ENCODE peak calls at places on chromosome 13, in nine cellular contexts. C is GM12865, O is choroid plexus epithelial cell, J is T-cell, T is NCI-H460, S is GM04503, H is Kasumi-1, Y is non-pigmented ciliary epithelial cell, L is LHCN-M2. R is an unnamed sample.
A peak's percentile ranks its signal among the peaks of the same experiment; 100 is the strongest.

GRCh38 chr13:85462792-85463425 is 336.3 kb downstream of the SLITRK6 start:
- DNase-seq in T (no peak), L (no peak), S (no peak), J (no peak), H (no peak), Y (no peak), C (no peak), O (no peak), R (no peak)

GRCh38 chr13:28636078-28636477 is 22.9 kb upstream of the POMP start:
- DNase-seq in S (peak; percentile 82), O (peak; percentile 45), J (no peak), T (no peak), C (no peak), H (no peak), Y (no peak), L (peak; percentile 34), R (peak; percentile 18)

GRCh38 chr13:98658131-98658530 is 81.2 kb upstream of the STK24 start:
- DNase-seq in J (no peak), C (no peak), T (no peak), O (no peak), S (peak; percentile 53), H (no peak), L (no peak), Y (no peak), R (no peak)

GRCh38 chr13:49421391-49421790 is 22.5 kb downstream of the CAB39L start:
- DNase-seq in C (peak; percentile 76), J (peak; percentile 7), H (no peak), T (no peak), Y (no peak), S (no peak), L (no peak), O (peak; percentile 28), R (no peak)

GRCh38 chr13:39676315-39676876 is 20.9 kb downstream of the COG6 start:
- DNase-seq in S (no peak), O (peak; percentile 78), C (peak; percentile 57), L (peak; percentile 52), J (no peak), T (peak; percentile 20), H (peak; percentile 6), Y (no peak), R (peak; percentile 58)

GRCh38 chr13:57409121-57409520 is 222.4 kb upstream of the PCDH17 start:
- DNase-seq in C (no peak), L (no peak), Y (no peak), T (no peak), H (no peak), S (no peak), J (no peak), O (no peak), R (no peak)

GRCh38 chr13:40508112-40508511 is 158.3 kb downstream of the FOXO1 start:
- DNase-seq in J (no peak), Y (peak; percentile 50), S (peak; percentile 41), L (peak; percentile 71), C (no peak), H (no peak), T (no peak), O (peak; percentile 79), R (peak; percentile 71)

GRCh38 chr13:77429320-77430142 is 102.6 kb upstream of the MYCBP2 start:
- DNase-seq in H (no peak), J (no peak), T (no peak), Y (no peak), O (peak; percentile 17), C (peak; percentile 87), S (peak; percentile 3), L (peak; percentile 8), R (peak; percentile 37)

GRCh38 chr13:67230774-67231480 is 791 bp upstream of the PCDH9 start:
- DNase-seq in C (peak; percentile 36), J (no peak), H (peak; percentile 56), S (peak; percentile 19), Y (no peak), L (peak; percentile 75), O (peak; percentile 64), T (peak; percentile 23), R (peak; percentile 84)

GRCh38 chr13:113448885-113449692 is 4.2 kb downstream of the ADPRHL1 start:
- DNase-seq in H (peak; percentile 83), Y (no peak), L (peak; percentile 86), J (peak; percentile 14), S (no peak), T (peak; percentile 85), C (peak; percentile 96), O (no peak), R (peak; percentile 83)

GRCh38 chr13:51923983-51924539 is 62.3 kb downstream of the CCDC70 start:
- DNase-seq in S (no peak), Y (no peak), C (no peak), J (no peak), T (no peak), H (no peak), L (no peak), O (no peak), R (no peak)

GRCh38 chr13:110116072-110116487 is 190.9 kb downstream of the COL4A1 start:
- DNase-seq in S (no peak), C (peak; percentile 74), T (peak; percentile 54), J (peak; percentile 17), H (peak; percentile 49), O (peak; percentile 68), Y (no peak), L (no peak), R (no peak)

GRCh38 chr13:24618219-24618955 is 61.8 kb upstream of the ATP12A start:
- DNase-seq in J (peak; percentile 56), S (no peak), Y (no peak), O (no peak), L (no peak), H (peak; percentile 78), T (no peak), C (peak; percentile 94), R (no peak)

GRCh38 chr13:44306401-44307192 is 67.0 kb upstream of the SERP2 start:
- DNase-seq in S (peak; percentile 78), Y (peak; percentile 92), T (peak; percentile 97), C (no peak), L (peak; percentile 94), J (peak; percentile 3), H (no peak), O (peak; percentile 89), R (peak; percentile 47)

GRCh38 chr13:40777166-40777956 is 6.4 kb upstream of the MRPS31 start:
- DNase-seq in L (peak; percentile 47), O (peak; percentile 71), T (peak; percentile 55), C (peak; percentile 80), S (no peak), J (peak; percentile 33), Y (no peak), H (peak; percentile 39), R (peak; percentile 70)

GRCh38 chr13:99384468-99384867 is 77.3 kb upstream of the GPR183 start:
- DNase-seq in L (no peak), J (peak; percentile 69), H (peak; percentile 30), C (no peak), S (no peak), T (no peak), O (no peak), Y (no peak), R (no peak)

GRCh38 chr13:42330991-42331390 is 59.0 kb downstream of the AKAP11 start:
- DNase-seq in S (no peak), J (no peak), O (peak; percentile 53), Y (no peak), H (no peak), T (peak; percentile 23), C (no peak), L (no peak), R (no peak)

GRCh38 chr13:51797664-51798488 is 6.1 kb downstream of the DHRS12 start:
- DNase-seq in H (peak; percentile 31), O (peak; percentile 80), Y (no peak), C (peak; percentile 84), L (peak; percentile 43), T (peak; percentile 49), S (no peak), J (peak; percentile 45), R (peak; percentile 46)

GRCh38 chr13:29878101-29878500 is 27.7 kb upstream of the UBL3 start:
- DNase-seq in C (no peak), Y (no peak), J (no peak), L (no peak), H (no peak), T (no peak), S (no peak), O (peak; percentile 32), R (no peak)

GRCh38 chr13:66424417-66424816 is 805.7 kb downstream of the PCDH9 start:
- DNase-seq in Y (peak; percentile 31), H (no peak), L (peak; percentile 68), O (peak; percentile 82), J (no peak), C (no peak), T (no peak), S (peak; percentile 2), R (no peak)

GRCh38 chr13:32883501-32883900 is 132.7 kb upstream of the KL start:
- DNase-seq in T (no peak), H (no peak), O (peak; percentile 75), L (no peak), Y (no peak), C (no peak), J (no peak), S (no peak), R (peak; percentile 43)

GRCh38 chr13:49791214-49791752 is 1.2 kb downstream of the KPNA3 start:
- DNase-seq in H (peak; percentile 36), S (no peak), L (peak; percentile 38), T (no peak), Y (no peak), C (peak; percentile 73), O (peak; percentile 55), J (no peak), R (peak; percentile 27)

GRCh38 chr13:24280722-24281121 is 28.7 kb upstream of the C1QTNF9 start:
- DNase-seq in C (peak; percentile 70), Y (no peak), S (no peak), T (no peak), L (no peak), H (no peak), J (no peak), O (no peak), R (no peak)

GRCh38 chr13:110669036-110669435 is 36.9 kb downstream of the CARS2 start:
- DNase-seq in C (no peak), J (no peak), T (no peak), Y (no peak), H (no peak), S (no peak), O (no peak), L (no peak), R (no peak)